ENCODE peak calls at places on chromosome X, in eight cellular contexts. P is fibroblast of the aortic adventitia, I is GM10248, X is nephron progenitor cell, D is B cell, H is dorsolateral prefrontal cortex, N is thyroid gland, O is uterus. Q is an unnamed sample.
A peak's percentile ranks its signal among the peaks of the same experiment; 100 is the strongest.

GRCh38 chrX:42577936-42578335 is 200.0 kb downstream of the PPP1R2C start:
- DNase-seq in P (no peak), I (no peak), X (no peak), D (no peak), H (no peak), N (no peak), O (no peak), Q (no peak)

GRCh38 chrX:66022742-66023725 is 16.8 kb downstream of the VSIG4 start:
- DNase-seq in P (no peak), I (no peak), X (no peak), D (no peak), H (no peak), N (no peak), O (no peak), Q (no peak)

GRCh38 chrX:130330706-130331105 is 9.0 kb upstream of the SLC25A14 start:
- DNase-seq in P (peak; percentile 43), I (peak; percentile 47), X (peak; percentile 40), D (peak; percentile 39), H (peak; percentile 59), N (peak; percentile 47), O (no peak), Q (peak; percentile 49)

GRCh38 chrX:132636080-132636479 is 147.2 kb upstream of the MBNL3 start:
- DNase-seq in P (peak; percentile 9), I (no peak), X (no peak), D (no peak), H (no peak), N (no peak), O (no peak), Q (no peak)

GRCh38 chrX:21374163-21374993 is at the start of gene CNKSR2:
- DNase-seq in P (peak; percentile 3), I (peak; percentile 68), X (peak; percentile 91), D (peak; percentile 80), H (peak; percentile 69), N (peak; percentile 58), O (no peak), Q (peak; percentile 56)

GRCh38 chrX:8851487-8851886 is 50.3 kb upstream of the FAM9A start:
- DNase-seq in P (no peak), I (no peak), X (no peak), D (no peak), H (no peak), N (no peak), O (no peak), Q (no peak)

GRCh38 chrX:39653656-39654055 is 444.1 kb downstream of the BCOR start:
- DNase-seq in P (peak; percentile 15), I (no peak), X (no peak), D (no peak), H (peak; percentile 58), N (no peak), O (no peak), Q (no peak)

GRCh38 chrX:40684092-40684491 is 36.7 kb upstream of the CXorf38 start:
- DNase-seq in P (no peak), I (no peak), X (no peak), D (no peak), H (no peak), N (no peak), O (no peak), Q (no peak)

GRCh38 chrX:43375146-43375545 is 281.0 kb upstream of the MAOA start:
- DNase-seq in P (no peak), I (no peak), X (no peak), D (no peak), H (no peak), N (no peak), O (no peak), Q (no peak)

GRCh38 chrX:48488034-48488433 is 12.0 kb downstream of the FTSJ1 start:
- DNase-seq in P (no peak), I (no peak), X (no peak), D (no peak), H (no peak), N (no peak), O (no peak), Q (no peak)

GRCh38 chrX:18617351-18617750 is 54.6 kb downstream of the RS1 start:
- DNase-seq in P (peak; percentile 51), I (no peak), X (no peak), D (no peak), H (no peak), N (no peak), O (no peak), Q (no peak)

GRCh38 chrX:13376857-13377441 is 57.1 kb upstream of the ATXN3L start:
- DNase-seq in P (peak; percentile 100), I (no peak), X (no peak), D (no peak), H (no peak), N (no peak), O (peak; percentile 42), Q (peak; percentile 24)

GRCh38 chrX:119667111-119667928 is 25.6 kb downstream of the SEPTIN6 start:
- DNase-seq in P (no peak), I (no peak), X (peak; percentile 42), D (no peak), H (no peak), N (no peak), O (peak; percentile 27), Q (no peak)

GRCh38 chrX:96971812-96972211 is 88.1 kb downstream of the RPA4 start:
- DNase-seq in P (no peak), I (no peak), X (no peak), D (no peak), H (no peak), N (no peak), O (no peak), Q (no peak)

GRCh38 chrX:138711399-138712347 is at the start of gene FGF13:
- DNase-seq in P (no peak), I (no peak), X (peak; percentile 66), D (no peak), H (peak; percentile 55), N (peak; percentile 55), O (peak; percentile 25), Q (peak; percentile 29)

GRCh38 chrX:148043456-148043855 is 62.3 kb downstream of the FMR1NB start:
- DNase-seq in P (peak; percentile 10), I (no peak), X (no peak), D (no peak), H (no peak), N (no peak), O (no peak), Q (no peak)

GRCh38 chrX:145002776-145003175 is 244.5 kb upstream of the SPANXN1 start:
- DNase-seq in P (no peak), I (no peak), X (no peak), D (no peak), H (no peak), N (no peak), O (no peak), Q (no peak)

GRCh38 chrX:100090931-100091330 is 319.1 kb downstream of the PCDH19 start:
- DNase-seq in P (peak; percentile 49), I (no peak), X (no peak), D (no peak), H (no peak), N (no peak), O (no peak), Q (no peak)

GRCh38 chrX:11533211-11533651 is 132.5 kb downstream of the ARHGAP6 start:
- DNase-seq in P (peak; percentile 91), I (peak; percentile 37), X (no peak), D (no peak), H (no peak), N (no peak), O (no peak), Q (peak; percentile 34)

GRCh38 chrX:19739683-19740082 is 147.7 kb downstream of the SH3KBP1 start:
- DNase-seq in P (peak; percentile 77), I (peak; percentile 28), X (peak; percentile 54), D (no peak), H (no peak), N (peak; percentile 42), O (peak; percentile 33), Q (peak; percentile 31)

GRCh38 chrX:39258331-39258730 is 457.1 kb downstream of the MID1IP1 start:
- DNase-seq in P (no peak), I (no peak), X (no peak), D (no peak), H (no peak), N (no peak), O (no peak), Q (no peak)

DNA sequence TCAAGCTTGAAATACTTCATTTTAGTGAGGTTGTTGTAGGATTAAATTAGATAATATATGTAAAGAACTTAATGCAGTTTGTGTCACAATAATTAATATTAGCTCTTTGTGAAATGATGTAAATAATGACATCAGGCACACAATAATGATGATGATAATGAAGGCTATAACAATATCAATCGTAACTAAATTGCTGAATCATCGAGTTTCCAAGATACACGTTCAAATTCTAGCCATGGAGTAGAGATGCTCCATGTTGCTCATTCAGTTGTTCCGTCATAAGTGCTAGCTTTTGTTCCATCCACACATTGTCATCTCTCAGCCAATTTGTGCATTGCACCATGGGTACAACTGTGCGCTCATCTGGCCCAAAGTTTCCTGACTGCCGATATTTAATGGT is 83.1 kb downstream of the CPXCR1 start:
- DNase-seq in P (no peak), I (no peak), X (no peak), D (no peak), H (no peak), N (no peak), O (no peak), Q (no peak)
- TF ChIP-seq CTCF in P (no peak), I (no peak), X (no peak), D (no peak), H (no peak), N (no peak), O (no peak), Q (no peak)

GRCh38 chrX:78375894-78376293 is 48.5 kb upstream of the CYSLTR1 start:
- DNase-seq in P (peak; percentile 41), I (no peak), X (no peak), D (no peak), H (no peak), N (no peak), O (no peak), Q (no peak)
- TF ChIP-seq CTCF in P (peak; percentile 14), I (no peak), X (no peak), D (no peak), H (no peak), N (no peak), O (no peak), Q (no peak)

GRCh38 chrX:101759000-101759399 is 99.3 kb upstream of the ARMCX2 start:
- DNase-seq in P (peak; percentile 51), I (no peak), X (peak; percentile 31), D (no peak), H (no peak), N (peak; percentile 60), O (peak; percentile 18), Q (no peak)
- TF ChIP-seq CTCF in P (peak; percentile 49), I (peak; percentile 42), X (peak; percentile 43), D (peak; percentile 70), H (peak; percentile 41), N (peak; percentile 51), O (no peak), Q (peak; percentile 20)

DNA sequence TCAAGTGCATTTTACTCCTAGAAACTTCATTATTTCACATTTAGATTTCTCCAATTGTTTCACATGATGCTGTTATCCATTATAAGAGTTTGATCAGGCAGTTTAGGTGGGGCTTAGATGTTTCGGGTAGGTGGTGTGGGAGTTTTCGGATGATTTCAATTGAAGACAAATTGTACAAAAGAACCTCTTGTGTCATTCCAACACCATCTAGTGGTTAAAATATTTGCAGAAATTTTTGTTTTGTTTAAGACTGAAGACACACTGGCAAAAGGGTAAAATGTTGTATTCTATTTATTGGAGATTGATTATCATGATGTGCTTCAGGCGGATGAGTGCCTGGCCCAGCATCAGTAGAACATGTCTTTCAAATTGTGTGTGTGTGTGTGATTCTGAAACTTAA is 212.7 kb downstream of the SH3BGRL start:
- DNase-seq in P (peak; percentile 1), I (no peak), X (no peak), D (no peak), H (no peak), N (no peak), O (no peak), Q (no peak)
- TF ChIP-seq CTCF in P (no peak), I (no peak), X (no peak), D (no peak), H (peak; percentile 21), N (no peak), O (peak; percentile 14), Q (no peak)

GRCh38 chrX:68146054-68146453 is 287.2 kb downstream of the OPHN1 start:
- DNase-seq in P (peak; percentile 65), I (no peak), X (no peak), D (no peak), H (no peak), N (no peak), O (no peak), Q (no peak)
- TF ChIP-seq CTCF in P (peak; percentile 48), I (peak; percentile 13), X (no peak), D (no peak), H (peak; percentile 35), N (peak; percentile 39), O (peak; percentile 32), Q (no peak)